ENCODE peak calls at places on chromosomes 2 and 18, in eight cellular contexts. One of them, this sample, is unnamed.

GRCh38 chr18:32093523-32093922 is 1.8 kb downstream of the RNF138 start:
- DNase-seq in spleen: no peak
- DNase-seq in H1: no peak
- DNase-seq in GM12878: no peak
- DNase-seq in HCT116: no peak
- DNase-seq in K562: peak
- DNase-seq in vagina: no peak
- DNase-seq in suprapubic skin: no peak
- DNase-seq in this sample: peak

GRCh38 chr18:59699750-59700534 is 2.7 kb upstream of the CCBE1 start:
- DNase-seq in H1: no peak
- DNase-seq in suprapubic skin: no peak
- DNase-seq in spleen: no peak
- DNase-seq in vagina: no peak
- DNase-seq in GM12878: no peak
- DNase-seq in HCT116: no peak
- DNase-seq in K562: no peak
- DNase-seq in this sample: no peak

GRCh38 chr2:133169527-133169926 is 398.7 kb downstream of the NCKAP5 start:
- DNase-seq in K562: no peak
- DNase-seq in suprapubic skin: no peak
- DNase-seq in H1: no peak
- DNase-seq in HCT116: no peak
- DNase-seq in spleen: no peak
- DNase-seq in GM12878: no peak
- DNase-seq in vagina: no peak
- DNase-seq in this sample: no peak

GRCh38 chr2:157849591-157849990 is 26.5 kb downstream of the ACVR1 start:
- DNase-seq in HCT116: no peak
- DNase-seq in K562: no peak
- DNase-seq in suprapubic skin: no peak
- DNase-seq in spleen: no peak
- DNase-seq in H1: no peak
- DNase-seq in vagina: no peak
- DNase-seq in GM12878: no peak
- DNase-seq in this sample: no peak

GRCh38 chr2:105256431-105257047 is 15.0 kb downstream of the GPR45 start:
- DNase-seq in vagina: no peak
- DNase-seq in GM12878: no peak
- DNase-seq in spleen: no peak
- DNase-seq in K562: no peak
- DNase-seq in suprapubic skin: no peak
- DNase-seq in HCT116: no peak
- DNase-seq in H1: no peak
- DNase-seq in this sample: no peak

GRCh38 chr2:235458839-235459273 is 35.0 kb upstream of the AGAP1 start:
- DNase-seq in HCT116: no peak
- DNase-seq in spleen: no peak
- DNase-seq in suprapubic skin: no peak
- DNase-seq in vagina: no peak
- DNase-seq in GM12878: no peak
- DNase-seq in K562: no peak
- DNase-seq in H1: no peak
- DNase-seq in this sample: no peak

GRCh38 chr18:49020621-49021021 is 69.9 kb upstream of the SMAD7 start:
- DNase-seq in suprapubic skin: no peak
- DNase-seq in spleen: no peak
- DNase-seq in GM12878: no peak
- DNase-seq in HCT116: no peak
- DNase-seq in H1: peak
- DNase-seq in K562: no peak
- DNase-seq in vagina: peak
- DNase-seq in this sample: no peak

GRCh38 chr2:135820003-135820618 is 16.9 kb downstream of the LCT start:
- DNase-seq in K562: no peak
- DNase-seq in H1: no peak
- DNase-seq in vagina: no peak
- DNase-seq in spleen: no peak
- DNase-seq in suprapubic skin: no peak
- DNase-seq in GM12878: peak
- DNase-seq in HCT116: no peak
- DNase-seq in this sample: peak

GRCh38 chr2:205169453-205169852 is 512.8 kb upstream of the NRP2 start:
- DNase-seq in H1: no peak
- DNase-seq in spleen: no peak
- DNase-seq in vagina: no peak
- DNase-seq in K562: no peak
- DNase-seq in suprapubic skin: no peak
- DNase-seq in GM12878: no peak
- DNase-seq in HCT116: no peak
- DNase-seq in this sample: no peak

GRCh38 chr2:241777167-241777685 is 604 bp downstream of the GAL3ST2 start:
- DNase-seq in GM12878: no peak
- DNase-seq in suprapubic skin: no peak
- DNase-seq in vagina: no peak
- DNase-seq in HCT116: no peak
- DNase-seq in spleen: peak
- DNase-seq in K562: no peak
- DNase-seq in H1: peak
- DNase-seq in this sample: no peak

GRCh38 chr2:183255406-183255805 is 131.2 kb downstream of the NUP35 start:
- DNase-seq in HCT116: no peak
- DNase-seq in suprapubic skin: no peak
- DNase-seq in GM12878: no peak
- DNase-seq in spleen: no peak
- DNase-seq in K562: no peak
- DNase-seq in H1: no peak
- DNase-seq in vagina: no peak
- DNase-seq in this sample: no peak

GRCh38 chr2:138201326-138201725 is 237.1 kb downstream of the HNMT start:
- DNase-seq in GM12878: no peak
- DNase-seq in vagina: no peak
- DNase-seq in suprapubic skin: no peak
- DNase-seq in H1: no peak
- DNase-seq in spleen: no peak
- DNase-seq in HCT116: no peak
- DNase-seq in K562: no peak
- DNase-seq in this sample: no peak

GRCh38 chr18:35597758-35598157 is 16.2 kb downstream of the GALNT1 start:
- DNase-seq in suprapubic skin: no peak
- DNase-seq in K562: no peak
- DNase-seq in spleen: no peak
- DNase-seq in H1: no peak
- DNase-seq in HCT116: no peak
- DNase-seq in GM12878: no peak
- DNase-seq in vagina: no peak
- DNase-seq in this sample: no peak

GRCh38 chr18:68509902-68510301 is 205.0 kb downstream of the TMX3 start:
- DNase-seq in H1: no peak
- DNase-seq in K562: no peak
- DNase-seq in suprapubic skin: no peak
- DNase-seq in GM12878: no peak
- DNase-seq in HCT116: no peak
- DNase-seq in spleen: no peak
- DNase-seq in vagina: no peak
- DNase-seq in this sample: no peak

GRCh38 chr2:36577884-36578283 is 20.1 kb downstream of the FEZ2 start:
- DNase-seq in vagina: no peak
- DNase-seq in H1: no peak
- DNase-seq in GM12878: no peak
- DNase-seq in K562: no peak
- DNase-seq in HCT116: no peak
- DNase-seq in spleen: no peak
- DNase-seq in suprapubic skin: no peak
- DNase-seq in this sample: no peak

GRCh38 chr2:6384341-6384740 is 481.4 kb downstream of the CMPK2 start:
- DNase-seq in spleen: no peak
- DNase-seq in HCT116: no peak
- DNase-seq in K562: no peak
- DNase-seq in GM12878: no peak
- DNase-seq in vagina: no peak
- DNase-seq in suprapubic skin: no peak
- DNase-seq in H1: no peak
- DNase-seq in this sample: no peak

GRCh38 chr2:71126957-71127356 is 3.1 kb downstream of the MCEE start:
- DNase-seq in suprapubic skin: no peak
- DNase-seq in GM12878: no peak
- DNase-seq in vagina: no peak
- DNase-seq in H1: no peak
- DNase-seq in K562: no peak
- DNase-seq in HCT116: no peak
- DNase-seq in spleen: no peak
- DNase-seq in this sample: no peak

GRCh38 chr2:71129114-71129890 is 727 bp downstream of the MCEE start:
- DNase-seq in K562: no peak
- DNase-seq in H1: no peak
- DNase-seq in HCT116: no peak
- DNase-seq in suprapubic skin: no peak
- DNase-seq in GM12878: no peak
- DNase-seq in spleen: no peak
- DNase-seq in vagina: no peak
- DNase-seq in this sample: no peak

GRCh38 chr2:71133603-71134002 is 3.2 kb downstream of the MPHOSPH10 start:
- DNase-seq in suprapubic skin: no peak
- DNase-seq in vagina: no peak
- DNase-seq in HCT116: no peak
- DNase-seq in spleen: no peak
- DNase-seq in K562: no peak
- DNase-seq in GM12878: no peak
- DNase-seq in H1: no peak
- DNase-seq in this sample: no peak

GRCh38 chr2:71130325-71131260 is at the start of gene MPHOSPH10:
- DNase-seq in K562: peak
- DNase-seq in GM12878: peak
- DNase-seq in spleen: peak
- DNase-seq in vagina: peak
- DNase-seq in suprapubic skin: peak
- DNase-seq in H1: peak
- DNase-seq in HCT116: peak
- DNase-seq in this sample: peak

DNA sequence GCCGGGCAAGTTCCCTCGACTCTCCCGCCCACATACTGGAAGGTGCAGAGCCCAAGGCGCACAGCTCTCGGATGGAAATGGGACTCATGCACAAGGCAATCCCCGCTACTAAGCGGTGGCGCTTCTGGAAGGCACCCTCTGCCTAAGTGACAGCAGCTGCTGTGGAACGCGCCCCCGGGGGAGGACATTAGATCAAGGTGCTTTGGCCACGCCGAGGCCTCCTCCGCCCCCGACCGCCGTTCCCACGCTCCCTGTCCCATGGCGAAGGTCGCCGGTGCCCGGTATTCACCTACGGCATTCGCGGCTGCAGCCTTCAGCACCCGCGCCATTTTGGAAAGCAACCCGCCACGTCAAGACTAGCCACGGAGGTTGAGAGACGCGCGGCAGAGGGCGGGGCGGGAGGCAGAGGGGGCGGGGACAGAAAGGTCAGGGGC is at the start of gene MCEE:
- DNase-seq in vagina: no peak
- DNase-seq in K562: peak
- DNase-seq in GM12878: peak
- DNase-seq in suprapubic skin: peak
- DNase-seq in H1: peak
- DNase-seq in spleen: peak
- DNase-seq in HCT116: peak
- DNase-seq in this sample: peak
- TF ChIP-seq POLR2A in vagina: no peak
- TF ChIP-seq POLR2A in K562: peak
- TF ChIP-seq POLR2A in GM12878: peak
- TF ChIP-seq POLR2A in suprapubic skin: no peak
- TF ChIP-seq POLR2A in H1: no peak
- TF ChIP-seq POLR2A in spleen: no peak
- TF ChIP-seq POLR2A in HCT116: no peak
- TF ChIP-seq POLR2A in this sample: no peak

GRCh38 chr2:137192366-137193315 is 427.3 kb downstream of the THSD7B start:
- DNase-seq in suprapubic skin: no peak
- DNase-seq in GM12878: no peak
- DNase-seq in HCT116: no peak
- DNase-seq in spleen: no peak
- DNase-seq in K562: no peak
- DNase-seq in vagina: no peak
- DNase-seq in H1: no peak
- DNase-seq in this sample: no peak
- TF ChIP-seq POLR2AphosphoS5 in suprapubic skin: no peak
- TF ChIP-seq POLR2AphosphoS5 in GM12878: no peak
- TF ChIP-seq POLR2AphosphoS5 in HCT116: no peak
- TF ChIP-seq POLR2AphosphoS5 in spleen: no peak
- TF ChIP-seq POLR2AphosphoS5 in K562: no peak
- TF ChIP-seq POLR2AphosphoS5 in vagina: no peak
- TF ChIP-seq POLR2AphosphoS5 in H1: no peak
- TF ChIP-seq POLR2AphosphoS5 in this sample: no peak

DNA sequence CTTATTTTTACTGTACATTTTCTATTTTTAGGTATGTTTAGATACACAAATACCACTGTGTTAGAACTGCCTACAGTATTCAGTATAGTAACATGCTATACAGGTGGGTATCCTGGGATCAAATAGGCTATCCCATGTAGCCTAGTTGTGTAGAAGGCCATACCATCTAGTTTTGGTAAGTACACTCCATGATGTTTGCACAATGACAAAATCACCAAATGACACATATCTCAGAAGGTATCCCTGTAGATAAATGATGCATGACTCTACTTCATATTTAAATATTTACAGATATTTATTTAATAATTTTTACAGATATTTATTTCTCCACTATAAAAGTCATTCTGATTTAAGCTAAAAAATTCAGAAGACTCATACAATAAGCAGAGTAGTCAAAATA is 233.8 kb upstream of the OSR1 start:
- DNase-seq in suprapubic skin: no peak
- DNase-seq in vagina: no peak
- DNase-seq in K562: no peak
- DNase-seq in HCT116: no peak
- DNase-seq in H1: no peak
- DNase-seq in GM12878: no peak
- DNase-seq in spleen: no peak
- DNase-seq in this sample: no peak
- TF ChIP-seq POLR2A in suprapubic skin: no peak
- TF ChIP-seq POLR2A in vagina: no peak
- TF ChIP-seq POLR2A in K562: no peak
- TF ChIP-seq POLR2A in HCT116: no peak
- TF ChIP-seq POLR2A in H1: no peak
- TF ChIP-seq POLR2A in GM12878: no peak
- TF ChIP-seq POLR2A in spleen: no peak
- TF ChIP-seq POLR2A in this sample: no peak

DNA sequence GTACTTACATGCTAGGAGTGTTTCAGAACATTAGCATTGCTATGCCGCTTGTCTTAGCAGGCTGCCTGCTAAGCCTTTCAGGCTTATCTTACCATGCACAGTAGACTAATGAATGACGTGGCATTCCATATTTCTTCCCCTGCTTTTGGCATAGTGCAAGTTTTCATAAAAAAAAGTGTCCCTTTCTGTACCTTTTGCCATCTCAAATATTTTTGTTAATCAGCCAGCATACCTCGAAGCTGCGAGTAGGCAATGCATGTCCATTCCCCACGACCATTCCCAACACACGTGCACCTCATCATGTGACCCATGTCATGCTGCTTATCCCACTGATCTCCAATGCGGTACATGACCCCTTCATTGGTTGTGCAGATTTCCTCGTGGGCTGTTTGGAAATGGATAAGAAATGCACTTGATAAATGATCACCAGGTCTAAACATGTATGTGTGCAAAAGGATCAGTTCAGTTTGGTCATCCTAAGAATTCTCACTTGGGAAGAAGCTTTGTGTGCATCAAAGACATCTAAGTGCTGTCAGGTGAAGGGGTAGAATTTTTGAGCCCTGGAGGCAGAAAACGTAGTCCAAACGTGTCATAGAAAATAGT is 13.9 kb downstream of the FN1 start:
- DNase-seq in suprapubic skin: no peak
- DNase-seq in vagina: no peak
- DNase-seq in H1: no peak
- DNase-seq in spleen: no peak
- DNase-seq in HCT116: no peak
- DNase-seq in K562: peak
- DNase-seq in GM12878: no peak
- DNase-seq in this sample: no peak
- TF ChIP-seq POLR2AphosphoS5 in suprapubic skin: no peak
- TF ChIP-seq POLR2AphosphoS5 in vagina: no peak
- TF ChIP-seq POLR2AphosphoS5 in H1: no peak
- TF ChIP-seq POLR2AphosphoS5 in spleen: no peak
- TF ChIP-seq POLR2AphosphoS5 in HCT116: no peak
- TF ChIP-seq POLR2AphosphoS5 in K562: no peak
- TF ChIP-seq POLR2AphosphoS5 in GM12878: no peak
- TF ChIP-seq POLR2AphosphoS5 in this sample: no peak

This sample was measured in GM12892.